ENCODE peak calls at places on chromosomes 6 and 20, in seven cellular contexts. H is astrocyte of the hippocampus; X is GM13976; I is NCI-H1092 treated with DMSO at 0.1 percent for 48 hours; N is fibroblast of mammary gland; B is activated CD4-positive, CD25-positive, alpha-beta regulatory T cell treated with anti-CD3 and anti-CD28 coated beads, Interleukin-2, amount 50 U/mL, for 72 hours; E is fibroblast of lung. Y is an unnamed sample.
A peak's percentile ranks its signal among the peaks of the same experiment; 100 is the strongest.

GRCh38 chr6:82183642-82184282 is 63.8 kb downstream of the IBTK start:
- DNase-seq in B (no peak), N (peak; percentile 22), E (no peak), X (no peak), I (no peak), H (no peak), Y (no peak)

GRCh38 chr6:159874475-159874874 is 16.3 kb upstream of the MAS1 start:
- DNase-seq in N (peak; percentile 49), H (peak; percentile 79), E (peak; percentile 21), I (peak; percentile 36), X (no peak), B (no peak), Y (no peak)

GRCh38 chr20:49424536-49424935 is 57.9 kb downstream of the KCNB1 start:
- DNase-seq in X (no peak), H (no peak), E (no peak), N (no peak), I (no peak), B (no peak), Y (no peak)

GRCh38 chr6:134373282-134373922 is 55.5 kb upstream of the SGK1 start:
- DNase-seq in N (peak; percentile 92), B (no peak), H (peak; percentile 70), E (peak; percentile 94), X (peak; percentile 59), I (no peak), Y (peak; percentile 55)

GRCh38 chr6:73713426-73714147 is 17.6 kb downstream of the CD109 start:
- DNase-seq in B (no peak), X (no peak), H (no peak), I (no peak), N (no peak), E (no peak), Y (no peak)

GRCh38 chr6:38612386-38612965 is 27.3 kb downstream of the BTBD9 start:
- DNase-seq in N (peak; percentile 78), X (no peak), H (peak; percentile 60), I (no peak), B (no peak), E (peak; percentile 72), Y (peak; percentile 24)

GRCh38 chr6:17115251-17116089 is 13.6 kb downstream of the STMND1 start:
- DNase-seq in I (no peak), H (peak; percentile 90), X (no peak), B (no peak), N (peak; percentile 84), E (peak; percentile 87), Y (peak; percentile 67)

GRCh38 chr20:35302421-35303335 is 10.5 kb upstream of the FAM83C start:
- DNase-seq in H (peak; percentile 31), N (peak; percentile 79), B (no peak), X (no peak), E (peak; percentile 67), I (no peak), Y (no peak)

GRCh38 chr6:32153252-32153834 is 598 bp upstream of the PPT2 start:
- DNase-seq in H (peak; percentile 56), N (peak; percentile 38), E (peak; percentile 45), X (no peak), I (no peak), B (no peak), Y (no peak)

GRCh38 chr6:52390361-52390727 is 28.4 kb downstream of the PAQR8 start:
- DNase-seq in N (peak; percentile 64), B (no peak), X (peak; percentile 53), E (peak; percentile 33), I (peak; percentile 40), H (peak; percentile 75), Y (no peak)

GRCh38 chr6:22466665-22467064 is 102.7 kb upstream of the HDGFL1 start:
- DNase-seq in E (no peak), B (no peak), I (peak; percentile 30), H (peak; percentile 6), X (no peak), N (no peak), Y (no peak)

GRCh38 chr20:63693975-63694595 is 2.4 kb upstream of the TNFRSF6B start:
- DNase-seq in N (no peak), B (no peak), I (no peak), E (no peak), H (no peak), X (no peak), Y (no peak)

GRCh38 chr6:2658788-2659187 is 91.9 kb downstream of the MYLK4 start:
- DNase-seq in N (peak; percentile 9), H (no peak), B (no peak), X (peak; percentile 44), E (no peak), I (no peak), Y (no peak)

GRCh38 chr20:12740647-12741046 is 268.1 kb upstream of the SPTLC3 start:
- DNase-seq in E (no peak), X (no peak), N (no peak), H (no peak), B (no peak), I (no peak), Y (no peak)

GRCh38 chr6:137413482-137413881 is 80.7 kb downstream of the OLIG3 start:
- DNase-seq in I (no peak), E (no peak), X (no peak), H (no peak), B (no peak), N (no peak), Y (no peak)

GRCh38 chr20:51506527-51507356 is 35.8 kb downstream of the NFATC2 start:
- DNase-seq in E (no peak), N (no peak), B (no peak), X (no peak), I (no peak), H (no peak), Y (no peak)

GRCh38 chr6:10534418-10534760 is 13.2 kb downstream of the GCNT2 start:
- DNase-seq in X (no peak), B (no peak), E (no peak), H (no peak), N (no peak), I (no peak), Y (no peak)

GRCh38 chr6:10389739-10390494 is 25.0 kb downstream of the TFAP2A start:
- DNase-seq in B (no peak), I (no peak), E (no peak), H (no peak), X (no peak), N (no peak), Y (no peak)

GRCh38 chr6:11805259-11806053 is 26.9 kb upstream of the ADTRP start:
- DNase-seq in H (no peak), E (no peak), I (no peak), N (no peak), B (no peak), X (no peak), Y (no peak)

GRCh38 chr6:110041149-110041548 is 63.0 kb downstream of the GPR6 start:
- DNase-seq in N (no peak), B (no peak), H (no peak), X (no peak), E (no peak), I (no peak), Y (no peak)

GRCh38 chr6:109493865-109494264 is 10.8 kb upstream of the ZBTB24 start:
- DNase-seq in X (no peak), I (no peak), E (no peak), N (no peak), H (no peak), B (no peak), Y (no peak)